ENCODE peak calls at places on chromosomes 4 and X, in eight cellular contexts. P is tibial artery, S is HFF-Myc, J is fibroblast of pulmonary artery, T is heart left ventricle, U is pancreas, F is fibroblast of mammary gland, R is H1. B is an unnamed sample.

GRCh38 chr4:180615746-180616145 is 1627.5 kb upstream of the TENM3 start:
- DNase-seq in F (no peak), U (no peak), R (no peak), J (no peak), T (no peak), S (no peak), P (no peak), B (no peak)

GRCh38 chr4:78601013-78601412 is 49.4 kb downstream of the ANXA3 start:
- DNase-seq in R (no peak), T (no peak), U (no peak), P (no peak), S (no peak), F (peak; percentile 79), J (no peak), B (no peak)

GRCh38 chr4:183897193-183897592 is 7.9 kb upstream of the STOX2 start:
- DNase-seq in J (no peak), S (no peak), T (no peak), P (no peak), R (no peak), F (no peak), U (no peak), B (no peak)

GRCh38 chrX:48958635-48959094 is 1.3 kb upstream of the OTUD5 start:
- DNase-seq in P (peak; percentile 42), S (no peak), U (peak; percentile 38), J (peak; percentile 56), R (no peak), T (no peak), F (peak; percentile 71), B (peak; percentile 55)

GRCh38 chr4:48944659-48945290 is 38.2 kb upstream of the OCIAD2 start:
- DNase-seq in U (no peak), P (no peak), S (no peak), F (no peak), T (no peak), J (no peak), R (no peak), B (no peak)

GRCh38 chrX:28802625-28803024 is 215.4 kb downstream of the IL1RAPL1 start:
- DNase-seq in J (peak; percentile 10), R (no peak), P (no peak), F (no peak), S (no peak), T (no peak), U (no peak), B (no peak)

GRCh38 chrX:2664497-2664896 is 26.6 kb upstream of the CD99 start:
- DNase-seq in J (peak; percentile 86), T (no peak), R (no peak), P (peak; percentile 26), S (peak; percentile 55), F (peak; percentile 96), U (peak; percentile 7), B (peak; percentile 75)

GRCh38 chrX:115038406-115038805 is 21.0 kb upstream of the IL13RA2 start:
- DNase-seq in R (no peak), P (no peak), T (no peak), U (no peak), J (no peak), S (no peak), F (peak; percentile 70), B (no peak)

GRCh38 chr4:73684097-73684496 is 56.3 kb upstream of the CXCL8 start:
- DNase-seq in T (no peak), R (no peak), F (no peak), P (no peak), S (no peak), U (no peak), J (no peak), B (peak; percentile 45)

GRCh38 chr4:83331959-83332358 is 2.7 kb downstream of the HPSE start:
- DNase-seq in J (no peak), U (no peak), T (no peak), S (no peak), F (no peak), R (no peak), P (no peak), B (no peak)

GRCh38 chrX:150546711-150547153 is 21.7 kb upstream of the MTM1 start:
- DNase-seq in R (no peak), T (no peak), S (no peak), F (no peak), U (no peak), J (peak; percentile 30), P (peak; percentile 23), B (no peak)

GRCh38 chr4:88382621-88383020 is 4.0 kb downstream of the HERC6 start:
- DNase-seq in S (no peak), F (no peak), P (no peak), R (no peak), T (no peak), J (no peak), U (no peak), B (no peak)

GRCh38 chr4:174133525-174133924 is 149.9 kb downstream of the FBXO8 start:
- DNase-seq in U (no peak), S (no peak), J (no peak), T (no peak), P (no peak), F (no peak), R (no peak), B (no peak)

GRCh38 chr4:114200026-114200425 is 220.6 kb upstream of the ARSJ start:
- DNase-seq in F (no peak), S (no peak), P (no peak), J (no peak), U (peak; percentile 28), R (no peak), T (no peak), B (no peak)

GRCh38 chr4:3074078-3074845 is at the start of the genes HTT and HTT-AS:
- DNase-seq in J (peak; percentile 95), S (peak; percentile 66), R (peak; percentile 84), P (peak; percentile 94), U (peak; percentile 96), T (peak; percentile 99), F (peak; percentile 89), B (peak; percentile 98)

GRCh38 chr4:48909697-48910096 is 3.1 kb upstream of the OCIAD2 start:
- DNase-seq in P (no peak), R (peak; percentile 43), U (no peak), J (peak; percentile 95), T (no peak), S (peak; percentile 81), F (peak; percentile 99), B (peak; percentile 97)

GRCh38 chr4:79882806-79883205 is 190.2 kb downstream of the ANTXR2 start:
- DNase-seq in S (no peak), F (peak; percentile 28), R (no peak), P (no peak), U (no peak), T (no peak), J (no peak), B (no peak)
- TF ChIP-seq CTCF in S (no peak), F (no peak), R (no peak), P (no peak), U (no peak), T (no peak), J (no peak), B (no peak)

DNA sequence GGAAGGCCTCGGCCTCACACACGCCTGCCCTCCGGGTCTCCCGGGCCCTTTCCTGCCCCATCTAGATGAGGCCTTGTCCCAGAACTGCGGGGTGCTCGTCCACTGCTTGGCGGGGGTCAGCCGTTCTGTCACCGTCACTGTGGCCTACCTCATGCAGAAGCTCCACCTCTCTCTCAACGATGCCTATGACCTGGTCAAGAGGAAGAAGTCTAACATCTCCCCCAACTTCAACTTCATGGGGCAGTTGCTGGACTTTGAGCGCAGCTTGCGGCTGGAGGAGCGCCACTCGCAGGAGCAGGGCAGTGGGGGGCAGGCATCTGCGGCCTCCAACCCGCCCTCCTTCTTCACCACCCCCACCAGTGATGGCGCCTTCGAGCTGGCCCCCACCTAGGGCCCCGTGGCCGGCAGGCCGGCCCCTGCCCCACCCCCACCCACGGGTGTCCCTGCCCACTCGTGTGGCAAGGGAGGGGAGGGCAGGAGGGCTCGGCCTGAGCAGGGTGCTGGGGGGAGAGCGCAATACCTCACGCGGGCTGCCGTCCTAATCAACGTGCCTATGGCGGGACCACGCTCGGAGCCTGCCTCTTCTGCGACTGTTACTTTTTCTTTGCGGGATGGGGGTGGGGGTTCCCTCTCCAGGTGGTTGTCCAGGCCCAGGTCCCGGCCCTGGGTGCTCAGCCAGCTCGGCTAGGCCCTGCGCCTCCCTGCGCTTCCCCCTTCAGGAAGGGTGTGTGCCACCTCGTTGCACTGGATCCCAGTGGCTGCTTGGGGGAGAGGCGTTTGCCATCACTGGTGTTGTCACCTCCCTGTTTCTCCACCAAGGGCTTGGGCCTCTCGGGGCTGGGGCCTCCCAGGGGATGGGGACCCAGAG is 3.1 kb downstream of the DUSP9 start:
- DNase-seq in P (no peak), R (no peak), U (no peak), F (no peak), S (no peak), J (no peak), T (peak; percentile 30), B (no peak)
- H3K4me3 ChIP-seq in P (no peak overlapping the region), R (no peak overlapping the region), U (no peak overlapping the region), F (no peak overlapping the region), S (no peak overlapping the region), J (no peak overlapping the region), T (no peak overlapping the region), B (no peak overlapping the region)

GRCh38 chrX:136336623-136337022 is 35.9 kb downstream of the ADGRG4 start:
- DNase-seq in P (no peak), J (no peak), S (no peak), U (no peak), F (peak; percentile 2), R (no peak), T (no peak), B (no peak)
- TF ChIP-seq CTCF in P (no peak), J (peak; percentile 33), S (no peak), U (peak; percentile 41), F (peak; percentile 42), R (no peak), T (no peak), B (no peak)

GRCh38 chrX:69284491-69284890 is 119.2 kb upstream of the PJA1 start:
- DNase-seq in S (no peak), R (no peak), J (no peak), T (no peak), P (no peak), F (no peak), U (no peak), B (no peak)

GRCh38 chrX:69287025-69287540 is 121.8 kb upstream of the PJA1 start:
- DNase-seq in R (no peak), P (no peak), J (no peak), S (no peak), F (no peak), T (no peak), U (no peak), B (no peak)

GRCh38 chrX:69286546-69286906 is 121.3 kb upstream of the PJA1 start:
- DNase-seq in J (no peak), S (no peak), P (no peak), R (no peak), T (no peak), U (no peak), F (no peak), B (no peak)

GRCh38 chrX:69285401-69285871 is 120.2 kb upstream of the PJA1 start:
- DNase-seq in J (peak; percentile 11), P (peak; percentile 21), U (no peak), F (no peak), R (no peak), S (no peak), T (peak; percentile 65), B (peak; percentile 7)

DNA sequence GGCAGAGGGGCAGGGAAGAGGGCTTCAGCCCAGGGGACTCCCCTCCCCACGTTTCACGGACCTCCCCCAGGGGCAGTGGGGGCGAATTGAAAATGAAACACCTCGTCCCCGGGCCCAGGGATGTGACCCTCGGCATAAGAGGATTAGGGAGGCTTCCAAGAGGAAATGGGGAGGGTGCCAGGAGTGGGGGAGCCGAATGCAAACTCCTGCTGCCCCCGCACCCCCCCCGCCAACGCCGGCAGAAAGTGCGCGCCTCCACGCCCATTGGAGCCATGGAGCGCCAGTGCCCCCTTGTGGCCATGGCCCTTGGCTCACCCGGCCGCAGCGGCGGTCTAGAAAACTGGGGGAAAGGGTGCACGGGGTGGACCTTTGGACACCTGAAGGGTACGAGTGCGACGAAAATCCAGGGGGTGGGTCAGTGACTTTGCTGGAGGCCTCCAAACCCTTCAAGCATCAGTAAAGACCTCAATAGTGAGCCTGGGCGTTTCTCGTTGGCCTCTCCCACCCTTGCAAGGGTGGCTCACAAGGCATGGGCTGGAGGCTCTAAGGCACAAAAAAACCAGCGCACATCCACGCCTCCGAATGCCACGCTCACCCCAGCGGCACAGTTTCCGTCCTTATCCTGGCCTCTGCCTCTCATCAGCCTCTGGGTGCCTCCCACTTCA is 120.8 kb upstream of the PJA1 start:
- DNase-seq in P (peak; percentile 29), T (peak; percentile 73), J (peak; percentile 36), S (no peak), R (no peak), U (peak; percentile 26), F (peak; percentile 25), B (peak; percentile 12)
- H3K4me3 ChIP-seq in P (peak overlapping the region; percentile 55), T (peak overlapping the region; percentile 30), J (peak overlapping the region; percentile 52), S (peak overlapping the region; percentile 27), R (no peak overlapping the region), U (peak overlapping the region; percentile 39), F (peak overlapping the region; percentile 35), B (peak overlapping the region; percentile 51)

B was measured in foreskin fibroblast.